ENCODE peak calls at places on chromosomes 16 and 17, in ten cellular contexts. One of them, this sample, is unnamed.

GRCh38 chr17:59365383-59365981 is 34.0 kb downstream of the YPEL2 start:
- DNase-seq in AG04450: no peak
- DNase-seq in HL-60: peak; percentile 24
- DNase-seq in fibroblast of mammary gland: no peak
- DNase-seq in fibroblast of the aortic adventitia: no peak
- DNase-seq in uterus: no peak
- DNase-seq in HS-27A: no peak
- DNase-seq in CD8-positive, alpha-beta T cell: peak; percentile 54
- DNase-seq in ELF-1: peak; percentile 71
- DNase-seq in germinal center: no peak
- DNase-seq in this sample: no peak

GRCh38 chr16:68927016-68927415 is 83.7 kb downstream of the TANGO6 start:
- DNase-seq in AG04450: no peak
- DNase-seq in HL-60: no peak
- DNase-seq in fibroblast of mammary gland: no peak
- DNase-seq in fibroblast of the aortic adventitia: no peak
- DNase-seq in uterus: no peak
- DNase-seq in HS-27A: no peak
- DNase-seq in CD8-positive, alpha-beta T cell: no peak
- DNase-seq in ELF-1: no peak
- DNase-seq in germinal center: no peak
- DNase-seq in this sample: no peak

GRCh38 chr17:60724647-60725046 is 47.0 kb downstream of the BCAS3 start:
- DNase-seq in AG04450: no peak
- DNase-seq in HL-60: no peak
- DNase-seq in fibroblast of mammary gland: no peak
- DNase-seq in fibroblast of the aortic adventitia: no peak
- DNase-seq in uterus: no peak
- DNase-seq in HS-27A: no peak
- DNase-seq in CD8-positive, alpha-beta T cell: no peak
- DNase-seq in ELF-1: no peak
- DNase-seq in germinal center: no peak
- DNase-seq in this sample: no peak

GRCh38 chr16:22171953-22172352 is 9.6 kb downstream of the SDR42E2 start:
- DNase-seq in AG04450: no peak
- DNase-seq in HL-60: no peak
- DNase-seq in fibroblast of mammary gland: no peak
- DNase-seq in fibroblast of the aortic adventitia: no peak
- DNase-seq in uterus: no peak
- DNase-seq in HS-27A: no peak
- DNase-seq in CD8-positive, alpha-beta T cell: no peak
- DNase-seq in ELF-1: no peak
- DNase-seq in germinal center: no peak
- DNase-seq in this sample: no peak

GRCh38 chr17:50779747-50780363 is 12.5 kb upstream of the ANKRD40CL start:
- DNase-seq in AG04450: no peak
- DNase-seq in HL-60: no peak
- DNase-seq in fibroblast of mammary gland: no peak
- DNase-seq in fibroblast of the aortic adventitia: no peak
- DNase-seq in uterus: no peak
- DNase-seq in HS-27A: no peak
- DNase-seq in CD8-positive, alpha-beta T cell: peak; percentile 64
- DNase-seq in ELF-1: no peak
- DNase-seq in germinal center: no peak
- DNase-seq in this sample: peak; percentile 15

GRCh38 chr17:73393962-73394361 is 82.2 kb upstream of the CDC42EP4 start:
- DNase-seq in AG04450: no peak
- DNase-seq in HL-60: no peak
- DNase-seq in fibroblast of mammary gland: peak; percentile 40
- DNase-seq in fibroblast of the aortic adventitia: no peak
- DNase-seq in uterus: no peak
- DNase-seq in HS-27A: no peak
- DNase-seq in CD8-positive, alpha-beta T cell: no peak
- DNase-seq in ELF-1: no peak
- DNase-seq in germinal center: no peak
- DNase-seq in this sample: no peak

GRCh38 chr17:57993471-57994365 is 5.7 kb upstream of the VEZF1 start:
- DNase-seq in AG04450: no peak
- DNase-seq in HL-60: peak; percentile 62
- DNase-seq in fibroblast of mammary gland: no peak
- DNase-seq in fibroblast of the aortic adventitia: no peak
- DNase-seq in uterus: no peak
- DNase-seq in HS-27A: no peak
- DNase-seq in CD8-positive, alpha-beta T cell: no peak
- DNase-seq in ELF-1: peak; percentile 83
- DNase-seq in germinal center: peak; percentile 31
- DNase-seq in this sample: no peak

GRCh38 chr16:80852261-80852872 is 48.0 kb upstream of the CDYL2 start:
- DNase-seq in AG04450: no peak
- DNase-seq in HL-60: peak; percentile 4
- DNase-seq in fibroblast of mammary gland: peak; percentile 38
- DNase-seq in fibroblast of the aortic adventitia: peak; percentile 24
- DNase-seq in uterus: no peak
- DNase-seq in HS-27A: peak; percentile 11
- DNase-seq in CD8-positive, alpha-beta T cell: no peak
- DNase-seq in ELF-1: peak; percentile 14
- DNase-seq in germinal center: peak; percentile 42
- DNase-seq in this sample: no peak

GRCh38 chr17:65656390-65657250 is 95.2 kb upstream of the AXIN2 start:
- DNase-seq in AG04450: no peak
- DNase-seq in HL-60: no peak
- DNase-seq in fibroblast of mammary gland: no peak
- DNase-seq in fibroblast of the aortic adventitia: peak; percentile 31
- DNase-seq in uterus: no peak
- DNase-seq in HS-27A: no peak
- DNase-seq in CD8-positive, alpha-beta T cell: no peak
- DNase-seq in ELF-1: no peak
- DNase-seq in germinal center: no peak
- DNase-seq in this sample: no peak

GRCh38 chr17:82931696-82932060 is 91.9 kb upstream of the ZNF750 start:
- DNase-seq in AG04450: peak; percentile 73
- DNase-seq in HL-60: no peak
- DNase-seq in fibroblast of mammary gland: peak; percentile 97
- DNase-seq in fibroblast of the aortic adventitia: peak; percentile 83
- DNase-seq in uterus: peak; percentile 84
- DNase-seq in HS-27A: no peak
- DNase-seq in CD8-positive, alpha-beta T cell: no peak
- DNase-seq in ELF-1: no peak
- DNase-seq in germinal center: no peak
- DNase-seq in this sample: no peak

GRCh38 chr16:2371421-2371820 is 30.9 kb upstream of the ABCA3 start:
- DNase-seq in AG04450: no peak
- DNase-seq in HL-60: no peak
- DNase-seq in fibroblast of mammary gland: no peak
- DNase-seq in fibroblast of the aortic adventitia: peak; percentile 43
- DNase-seq in uterus: no peak
- DNase-seq in HS-27A: no peak
- DNase-seq in CD8-positive, alpha-beta T cell: no peak
- DNase-seq in ELF-1: no peak
- DNase-seq in germinal center: no peak
- DNase-seq in this sample: no peak

GRCh38 chr17:74960739-74961342 is 11.7 kb downstream of the HID1 start:
- DNase-seq in AG04450: peak; percentile 6
- DNase-seq in HL-60: peak; percentile 74
- DNase-seq in fibroblast of mammary gland: peak; percentile 15
- DNase-seq in fibroblast of the aortic adventitia: peak; percentile 14
- DNase-seq in uterus: no peak
- DNase-seq in HS-27A: no peak
- DNase-seq in CD8-positive, alpha-beta T cell: no peak
- DNase-seq in ELF-1: peak; percentile 92
- DNase-seq in germinal center: peak; percentile 75
- DNase-seq in this sample: peak; percentile 31

GRCh38 chr17:81339502-81340296 is 44.6 kb upstream of the SLC38A10 start:
- DNase-seq in AG04450: no peak
- DNase-seq in HL-60: no peak
- DNase-seq in fibroblast of mammary gland: no peak
- DNase-seq in fibroblast of the aortic adventitia: no peak
- DNase-seq in uterus: no peak
- DNase-seq in HS-27A: no peak
- DNase-seq in CD8-positive, alpha-beta T cell: no peak
- DNase-seq in ELF-1: no peak
- DNase-seq in germinal center: no peak
- DNase-seq in this sample: no peak

GRCh38 chr17:77042688-77043330 is 98.0 kb upstream of the SEC14L1 start:
- DNase-seq in AG04450: no peak
- DNase-seq in HL-60: no peak
- DNase-seq in fibroblast of mammary gland: no peak
- DNase-seq in fibroblast of the aortic adventitia: no peak
- DNase-seq in uterus: no peak
- DNase-seq in HS-27A: no peak
- DNase-seq in CD8-positive, alpha-beta T cell: no peak
- DNase-seq in ELF-1: no peak
- DNase-seq in germinal center: no peak
- DNase-seq in this sample: no peak

This sample was measured in activated T-cell treated with anti-CD3 and anti-CD28 coated beads, Interleukin-2, amount 50 U/mL, for 4 hours.